ENCODE peak calls at places on chromosome 7, in seven cellular contexts. T is neural progenitor cell, M is prostate gland, Z is mucosa of descending colon, R is ovary, E is gastrocnemius medialis, N is OCI-LY7. A is an unnamed sample.

GRCh38 chr7:30201161-30201666 is 66.4 kb downstream of the MTURN start:
- DNase-seq in T (no peak), M (no peak), Z (no peak), R (no peak), E (no peak), N (peak; percentile 22), A (no peak)

GRCh38 chr7:156979711-156980110 is 30.2 kb downstream of the NOM1 start:
- DNase-seq in T (no peak), M (no peak), Z (no peak), R (no peak), E (no peak), N (no peak), A (no peak)

GRCh38 chr7:42691030-42691639 is 220.7 kb downstream of the C7orf25 start:
- DNase-seq in T (peak; percentile 79), M (peak; percentile 21), Z (no peak), R (no peak), E (no peak), N (peak; percentile 10), A (peak; percentile 29)

GRCh38 chr7:24926623-24927539 is 53.1 kb downstream of the OSBPL3 start:
- DNase-seq in T (no peak), M (no peak), Z (no peak), R (no peak), E (no peak), N (no peak), A (no peak)

GRCh38 chr7:33854178-33854577 is 51.2 kb upstream of the BMPER start:
- DNase-seq in T (no peak), M (no peak), Z (no peak), R (no peak), E (no peak), N (no peak), A (no peak)

GRCh38 chr7:137636376-137636775 is 210.4 kb downstream of the DGKI start:
- DNase-seq in T (no peak), M (no peak), Z (no peak), R (no peak), E (no peak), N (no peak), A (no peak)

GRCh38 chr7:44887293-44887692 is 2.0 kb upstream of the PURB start:
- DNase-seq in T (no peak), M (no peak), Z (no peak), R (no peak), E (no peak), N (peak; percentile 53), A (no peak)

GRCh38 chr7:76077435-76077834 is 29.5 kb downstream of the MDH2 start:
- DNase-seq in T (no peak), M (no peak), Z (no peak), R (no peak), E (no peak), N (no peak), A (no peak)

GRCh38 chr7:51569176-51569575 is 252.6 kb upstream of the COBL start:
- DNase-seq in T (no peak), M (no peak), Z (no peak), R (no peak), E (no peak), N (no peak), A (no peak)

GRCh38 chr7:21175714-21176113 is 252.2 kb upstream of the SP4 start:
- DNase-seq in T (peak; percentile 38), M (no peak), Z (no peak), R (no peak), E (no peak), N (no peak), A (no peak)

GRCh38 chr7:16847381-16847860 is 34.4 kb downstream of the AGR3 start:
- DNase-seq in T (no peak), M (peak; percentile 76), Z (peak; percentile 71), R (no peak), E (no peak), N (no peak), A (no peak)

GRCh38 chr7:4236389-4236788 is 445.7 kb upstream of the FOXK1 start:
- DNase-seq in T (no peak), M (no peak), Z (no peak), R (no peak), E (no peak), N (no peak), A (peak; percentile 16)

GRCh38 chr7:82183633-82184032 is 259.9 kb downstream of the CACNA2D1 start:
- DNase-seq in T (no peak), M (no peak), Z (no peak), R (no peak), E (no peak), N (no peak), A (no peak)

GRCh38 chr7:87310790-87311419 is 34.6 kb upstream of the CROT start:
- DNase-seq in T (peak; percentile 52), M (no peak), Z (no peak), R (no peak), E (no peak), N (no peak), A (no peak)

GRCh38 chr7:151690597-151690996 is 170.9 kb upstream of the RHEB start:
- DNase-seq in T (no peak), M (no peak), Z (no peak), R (no peak), E (no peak), N (no peak), A (no peak)

GRCh38 chr7:36726806-36727503 is 2.7 kb upstream of the AOAH start:
- DNase-seq in T (peak; percentile 15), M (no peak), Z (no peak), R (no peak), E (no peak), N (no peak), A (no peak)

GRCh38 chr7:16914771-16915170 is 33.0 kb upstream of the AGR3 start:
- DNase-seq in T (no peak), M (no peak), Z (no peak), R (no peak), E (no peak), N (no peak), A (no peak)

GRCh38 chr7:37113661-37114355 is 334.9 kb downstream of the ELMO1 start:
- DNase-seq in T (no peak), M (no peak), Z (no peak), R (no peak), E (no peak), N (no peak), A (no peak)

GRCh38 chr7:85685901-85686300 is 499.0 kb upstream of the SEMA3D start:
- DNase-seq in T (no peak), M (no peak), Z (no peak), R (no peak), E (no peak), N (no peak), A (no peak)

GRCh38 chr7:129381710-129382484 is 52.3 kb upstream of the STRIP2 start:
- DNase-seq in T (no peak), M (no peak), Z (no peak), R (no peak), E (no peak), N (no peak), A (no peak)

GRCh38 chr7:81284576-81284975 is 365.7 kb upstream of the SEMA3C start:
- DNase-seq in T (no peak), M (no peak), Z (no peak), R (no peak), E (no peak), N (no peak), A (no peak)

GRCh38 chr7:132765861-132766260 is 189.6 kb upstream of the PLXNA4 start:
- DNase-seq in T (no peak), M (no peak), Z (no peak), R (no peak), E (no peak), N (no peak), A (no peak)

DNA sequence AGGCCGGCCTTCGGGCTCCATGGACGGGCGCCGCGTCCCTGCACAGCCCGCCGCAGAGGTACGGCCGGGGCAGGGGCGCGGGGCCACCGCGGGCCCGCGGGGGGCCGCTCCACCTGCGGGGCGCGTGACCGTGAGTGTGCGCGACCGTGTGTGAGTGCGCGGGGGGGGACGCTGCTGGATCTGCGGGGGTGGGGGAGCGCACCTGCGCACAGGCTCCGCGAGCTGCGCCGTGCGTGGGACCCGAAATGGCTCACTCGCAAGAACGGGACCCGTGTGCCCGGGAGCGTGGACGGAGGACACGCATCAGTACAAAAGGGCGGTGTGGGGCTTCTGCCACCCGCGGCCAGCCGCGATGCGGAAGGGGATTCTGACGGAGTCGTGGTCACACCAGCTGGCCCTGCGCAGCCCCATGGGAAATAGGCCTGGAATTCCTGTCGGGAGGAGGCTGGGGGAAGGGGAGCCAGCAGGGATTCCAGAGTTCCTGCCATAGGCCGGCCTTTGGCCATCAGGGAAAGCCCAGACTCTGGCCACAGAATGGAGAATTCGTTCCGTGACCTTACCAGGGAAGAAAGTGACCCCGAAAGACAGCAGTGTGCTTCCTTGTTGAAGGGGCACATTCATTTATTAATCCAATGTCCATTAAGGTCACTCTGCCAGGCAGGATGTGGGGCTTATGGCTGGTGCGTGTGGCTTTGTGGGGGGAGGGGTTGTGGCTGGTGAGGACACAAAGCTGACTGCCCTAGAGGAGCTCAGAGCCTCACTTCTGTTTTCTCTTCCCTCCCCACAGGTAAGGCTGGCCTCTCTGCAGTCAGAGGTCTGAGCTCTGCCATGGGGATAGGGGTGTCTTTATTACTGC is 490 bp downstream of the REPIN1 start:
- DNase-seq in T (peak; percentile 92), M (peak; percentile 45), Z (peak; percentile 79), R (peak; percentile 52), E (peak; percentile 46), N (peak; percentile 65), A (peak; percentile 59)
- TF ChIP-seq CTCF in T (no peak), M (no peak), Z (no peak), R (no peak), E (no peak), N (no peak), A (no peak)

DNA sequence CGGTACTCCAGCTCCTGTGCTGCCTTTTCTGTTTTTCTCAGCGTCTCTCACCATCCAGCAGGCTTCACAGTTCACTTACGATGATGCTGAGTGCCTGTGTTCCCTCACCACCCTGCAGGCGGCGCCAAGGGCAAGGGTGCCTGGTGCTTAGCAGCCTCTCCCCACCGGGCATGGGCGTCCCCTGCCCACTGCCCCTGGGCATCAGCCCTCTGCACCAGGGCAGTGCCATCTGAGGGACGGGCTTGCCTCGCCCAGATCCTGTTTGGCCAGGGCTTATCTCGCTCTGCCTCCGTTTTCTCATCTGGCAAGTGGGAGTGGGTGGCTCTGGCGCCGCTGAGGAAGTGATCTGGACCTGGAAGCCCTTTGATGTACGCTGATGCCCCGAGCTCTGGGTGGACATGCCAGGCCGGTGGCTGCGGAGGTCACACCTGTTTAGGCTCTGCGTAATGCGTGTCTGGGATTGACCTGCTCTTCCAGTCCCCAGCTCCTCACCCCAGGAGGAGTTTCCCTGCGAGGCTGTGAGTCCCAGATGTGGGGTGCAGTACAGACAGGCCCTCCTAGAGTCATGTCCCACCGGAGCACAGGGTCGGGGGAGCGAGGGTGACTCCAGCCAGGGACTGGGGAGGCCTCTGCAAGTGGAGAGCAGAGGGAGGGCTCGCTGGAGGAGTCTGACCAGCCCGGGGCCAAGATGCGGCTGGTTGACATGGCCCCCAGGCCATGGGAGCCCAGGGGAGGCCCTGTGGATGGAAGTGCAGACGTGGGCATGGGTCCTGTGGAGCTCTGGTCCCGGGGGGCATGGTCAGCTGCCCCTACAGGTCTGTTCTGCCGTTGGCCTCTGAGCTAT is 11.8 kb downstream of the TTYH3 start:
- DNase-seq in T (no peak), M (no peak), Z (no peak), R (peak; percentile 18), E (no peak), N (peak; percentile 78), A (no peak)
- TF ChIP-seq CTCF in T (peak; percentile 20), M (no peak), Z (no peak), R (no peak), E (no peak), N (peak; percentile 79), A (no peak)

GRCh38 chr7:106802589-106802988 is 62.5 kb upstream of the PIK3CG start:
- DNase-seq in T (no peak), M (no peak), Z (no peak), R (no peak), E (no peak), N (no peak), A (no peak)
- TF ChIP-seq CTCF in T (no peak), M (no peak), Z (no peak), R (no peak), E (no peak), N (no peak), A (no peak)

GRCh38 chr7:43769791-43770465 is 11.4 kb downstream of the BLVRA start:
- DNase-seq in T (no peak), M (no peak), Z (no peak), R (no peak), E (no peak), N (no peak), A (no peak)
- TF ChIP-seq CTCF in T (no peak), M (no peak), Z (no peak), R (no peak), E (no peak), N (no peak), A (no peak)

A was measured in tibial artery.